ENCODE peak calls at places on chromosome 1, in eight cellular contexts. K is nephron progenitor cell; E is memory B cell; L is SW 1271; C is iris pigment epithelial cell; F is neural progenitor cell; S is AG04450; Y is stimulated activated naive CD4-positive, alpha-beta T cell. Q is an unnamed sample.

GRCh38 chr1:224175615-224176014 is 7.4 kb upstream of the DEGS1 start:
- DNase-seq in K (peak), E (no peak), L (no peak), C (peak), F (peak), S (no peak), Y (no peak), Q (no peak)

GRCh38 chr1:172704003-172704402 is 45.1 kb downstream of the FASLG start:
- DNase-seq in K (no peak), E (no peak), L (no peak), C (no peak), F (no peak), S (no peak), Y (no peak), Q (no peak)

GRCh38 chr1:107162745-107163144 is 21.9 kb downstream of the NTNG1 start:
- DNase-seq in K (no peak), E (no peak), L (no peak), C (no peak), F (no peak), S (no peak), Y (no peak), Q (no peak)

GRCh38 chr1:12637693-12638092 is 6.2 kb upstream of the AADACL4 start:
- DNase-seq in K (no peak), E (no peak), L (no peak), C (no peak), F (no peak), S (no peak), Y (no peak), Q (no peak)

GRCh38 chr1:222095606-222096475 is 354.0 kb upstream of the DUSP10 start:
- DNase-seq in K (peak), E (peak), L (peak), C (peak), F (peak), S (no peak), Y (peak), Q (no peak)

GRCh38 chr1:242764161-242764560 is 239.7 kb upstream of the PLD5 start:
- DNase-seq in K (no peak), E (no peak), L (no peak), C (no peak), F (no peak), S (no peak), Y (no peak), Q (no peak)

GRCh38 chr1:201275266-201275666 is 8.0 kb upstream of the PKP1 start:
- DNase-seq in K (no peak), E (no peak), L (no peak), C (no peak), F (no peak), S (no peak), Y (no peak), Q (no peak)

GRCh38 chr1:216528816-216529215 is 105.6 kb upstream of the USH2A start:
- DNase-seq in K (no peak), E (no peak), L (no peak), C (no peak), F (no peak), S (no peak), Y (no peak), Q (no peak)

GRCh38 chr1:75615664-75616435 is 4.9 kb upstream of the SLC44A5 start:
- DNase-seq in K (peak), E (peak), L (no peak), C (peak), F (peak), S (no peak), Y (no peak), Q (no peak)

Q was measured in glomerular endothelial cell.